ENCODE peak calls at places on chromosomes 3 and 15, in five cellular contexts. W is naive thymus-derived CD8-positive, alpha-beta T cell; T is hypothalamus; A is RCC 7860; V is stomach. K is an unnamed sample.

GRCh38 chr3:13013994-13014754 is 59.1 kb downstream of the IQSEC1 start:
- DNase-seq in W (peak), T (no peak), A (no peak), V (no peak), K (no peak)

GRCh38 chr15:31049682-31050606 is 51.6 kb downstream of the TRPM1 start:
- DNase-seq in W (no peak), T (no peak), A (no peak), V (no peak), K (no peak)

GRCh38 chr3:183253364-183253960 is 409 bp downstream of the B3GNT5 start:
- DNase-seq in W (peak), T (no peak), A (peak), V (peak), K (no peak)

GRCh38 chr15:80482686-80483085 is 78.5 kb downstream of the ARNT2 start:
- DNase-seq in W (no peak), T (no peak), A (no peak), V (no peak), K (no peak)

GRCh38 chr15:72562878-72563277 is 88.7 kb downstream of the ARIH1 start:
- DNase-seq in W (no peak), T (no peak), A (no peak), V (no peak), K (no peak)

GRCh38 chr3:196141052-196141865 is 59.4 kb upstream of the TFRC start:
- DNase-seq in W (no peak), T (no peak), A (no peak), V (no peak), K (no peak)

GRCh38 chr15:61314443-61314842 is 85.3 kb upstream of the RORA start:
- DNase-seq in W (no peak), T (no peak), A (no peak), V (no peak), K (no peak)

GRCh38 chr3:100603449-100603848 is 6.0 kb upstream of the ADGRG7 start:
- DNase-seq in W (no peak), T (no peak), A (no peak), V (no peak), K (no peak)

GRCh38 chr15:68391084-68391483 is 40.9 kb downstream of the ITGA11 start:
- DNase-seq in W (no peak), T (no peak), A (no peak), V (peak), K (no peak)

GRCh38 chr3:132723551-132723950 is 1.3 kb upstream of the NPHP3 start:
- DNase-seq in W (no peak), T (no peak), A (no peak), V (no peak), K (no peak)

GRCh38 chr3:194389269-194389668 is 9.8 kb downstream of the GP5 start:
- DNase-seq in W (no peak), T (no peak), A (no peak), V (no peak), K (no peak)

K was measured in nucleus accumbens.